ENCODE peak calls at places on chromosomes 1 and 21, in four cellular contexts. G is keratinocyte, S is IMR-90, Q is HCT116. M is an unnamed sample. For H3K4me1, the result is how much of the 10 kb centered on the place peaks cover.

GRCh38 chr1:53516181-53516580 is 57.0 kb downstream of the DMRTB1 start:
- DNase-seq in G (no peak), S (no peak), Q (no peak), M (no peak)

GRCh38 chr1:118937413-118937812 is 50.7 kb downstream of the TBX15 start:
- DNase-seq in G (no peak), S (no peak), Q (no peak), M (no peak)

GRCh38 chr1:164768045-164768402 is 209.0 kb downstream of the PBX1 start:
- DNase-seq in G (no peak), S (peak), Q (no peak), M (peak)

GRCh38 chr1:94795321-94795899 is 24.7 kb upstream of the SLC44A3 start:
- DNase-seq in G (no peak), S (no peak), Q (no peak), M (no peak)

GRCh38 chr21:42627527-42628289 is 25.7 kb upstream of the PDE9A start:
- DNase-seq in G (no peak), S (no peak), Q (no peak), M (no peak)

GRCh38 chr1:231241751-231242150 is 739 bp downstream of the GNPAT start:
- DNase-seq in G (no peak), S (no peak), Q (no peak), M (no peak)

GRCh38 chr1:30451532-30452125 is 271.8 kb downstream of the MATN1 start:
- DNase-seq in G (no peak), S (no peak), Q (no peak), M (no peak)

GRCh38 chr21:39373634-39374033 is 24.7 kb upstream of the HMGN1 start:
- DNase-seq in G (no peak), S (peak), Q (no peak), M (peak)

GRCh38 chr1:246690100-246690499 is 34.1 kb upstream of the SCCPDH start:
- DNase-seq in G (no peak), S (no peak), Q (no peak), M (no peak)

GRCh38 chr1:245707941-245708340 is 553.2 kb downstream of the KIF26B start:
- DNase-seq in G (no peak), S (no peak), Q (no peak), M (no peak)

GRCh38 chr1:225999912-226000337 is 782 bp upstream of the SDE2 start:
- DNase-seq in G (no peak), S (peak), Q (no peak), M (peak)

GRCh38 chr1:108082741-108083562 is 117.2 kb downstream of the SLC25A24 start:
- DNase-seq in G (no peak), S (no peak), Q (no peak), M (no peak)

GRCh38 chr1:226428348-226429050 is 20.6 kb upstream of the PARP1 start:
- DNase-seq in G (no peak), S (no peak), Q (no peak), M (no peak)

GRCh38 chr1:179881642-179882252 is 338 bp upstream of the TOR1AIP1 start:
- DNase-seq in G (no peak), S (peak), Q (peak), M (peak)

GRCh38 chr1:38028671-38029070 is 16.1 kb downstream of the UTP11 start:
- DNase-seq in G (no peak), S (no peak), Q (no peak), M (peak)

GRCh38 chr1:117821382-117821755 is 108.1 kb downstream of the GDAP2 start:
- DNase-seq in G (no peak), S (peak), Q (no peak), M (no peak)

GRCh38 chr1:173052681-173053196 is 2.0 kb upstream of the TNFSF18 start:
- DNase-seq in G (peak), S (no peak), Q (peak), M (peak)

GRCh38 chr1:99728494-99729235 is 37.8 kb downstream of the FRRS1 start:
- DNase-seq in G (no peak), S (peak), Q (peak), M (peak)

GRCh38 chr1:6703016-6703415 is 1.4 kb upstream of the DNAJC11 start:
- DNase-seq in G (no peak), S (peak), Q (no peak), M (peak)

GRCh38 chr1:115807723-115808122 is 33.2 kb downstream of the NHLH2 start:
- DNase-seq in G (no peak), S (peak), Q (peak), M (no peak)

GRCh38 chr21:46304955-46305354 is 18.7 kb downstream of the C21orf58 start:
- DNase-seq in G (no peak), S (no peak), Q (no peak), M (peak)

GRCh38 chr1:150477733-150478132 is 9.5 kb upstream of the TARS2 start:
- DNase-seq in G (peak), S (peak), Q (no peak), M (peak)

GRCh38 chr1:1085171-1085841 is 11.2 kb upstream of the RNF223 start:
- DNase-seq in G (no peak), S (no peak), Q (no peak), M (peak)

GRCh38 chr1:222334026-222334680 is 213.8 kb downstream of the HHIPL2 start:
- DNase-seq in G (no peak), S (peak), Q (no peak), M (peak)
- H3K4me1 ChIP-seq in G (under half), S (under half), Q (under half), M (under half)

DNA sequence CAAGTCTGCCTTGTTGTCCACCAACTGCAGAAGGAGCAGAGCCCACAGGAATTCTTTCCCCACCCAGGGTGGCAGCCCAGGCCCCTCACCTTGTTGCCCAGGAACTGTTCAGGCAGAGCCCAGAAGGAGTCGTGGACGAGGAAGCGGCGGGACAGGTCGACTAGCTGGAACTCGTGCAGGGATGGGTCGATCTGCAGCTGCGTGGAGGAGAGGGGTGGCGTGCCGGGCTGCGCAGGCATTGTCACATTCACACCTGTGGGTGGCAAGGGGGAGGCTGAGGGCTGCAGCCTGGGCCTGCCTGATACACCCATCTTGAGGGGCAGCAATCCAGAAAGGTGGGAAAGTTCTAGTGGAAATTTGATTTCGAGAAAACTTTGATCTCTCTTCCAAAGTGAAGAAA is 55.9 kb downstream of the HSPG2 start:
- DNase-seq in G (no peak), S (no peak), Q (no peak), M (no peak)
- H2AFZ ChIP-seq in G (no peak), S (no peak), Q (no peak), M (no peak)

GRCh38 chr1:210236840-210237409 is 4.3 kb downstream of the SERTAD4 start:
- DNase-seq in G (no peak), S (peak), Q (no peak), M (peak)

GRCh38 chr1:210237981-210238380 is 5.4 kb downstream of the SERTAD4 start:
- DNase-seq in G (no peak), S (no peak), Q (no peak), M (peak)

GRCh38 chr1:210235363-210236053 is 2.9 kb downstream of the SERTAD4 start:
- DNase-seq in G (no peak), S (no peak), Q (no peak), M (peak)

GRCh38 chr1:210237514-210237913 is 4.9 kb downstream of the SERTAD4 start:
- DNase-seq in G (no peak), S (no peak), Q (no peak), M (peak)

GRCh38 chr1:210236386-210236839 is 3.8 kb downstream of the SERTAD4 start:
- DNase-seq in G (no peak), S (peak), Q (no peak), M (peak)
- H3K4me1 ChIP-seq in G (under half), S (under half), Q (under half), M (half or more)

DNA sequence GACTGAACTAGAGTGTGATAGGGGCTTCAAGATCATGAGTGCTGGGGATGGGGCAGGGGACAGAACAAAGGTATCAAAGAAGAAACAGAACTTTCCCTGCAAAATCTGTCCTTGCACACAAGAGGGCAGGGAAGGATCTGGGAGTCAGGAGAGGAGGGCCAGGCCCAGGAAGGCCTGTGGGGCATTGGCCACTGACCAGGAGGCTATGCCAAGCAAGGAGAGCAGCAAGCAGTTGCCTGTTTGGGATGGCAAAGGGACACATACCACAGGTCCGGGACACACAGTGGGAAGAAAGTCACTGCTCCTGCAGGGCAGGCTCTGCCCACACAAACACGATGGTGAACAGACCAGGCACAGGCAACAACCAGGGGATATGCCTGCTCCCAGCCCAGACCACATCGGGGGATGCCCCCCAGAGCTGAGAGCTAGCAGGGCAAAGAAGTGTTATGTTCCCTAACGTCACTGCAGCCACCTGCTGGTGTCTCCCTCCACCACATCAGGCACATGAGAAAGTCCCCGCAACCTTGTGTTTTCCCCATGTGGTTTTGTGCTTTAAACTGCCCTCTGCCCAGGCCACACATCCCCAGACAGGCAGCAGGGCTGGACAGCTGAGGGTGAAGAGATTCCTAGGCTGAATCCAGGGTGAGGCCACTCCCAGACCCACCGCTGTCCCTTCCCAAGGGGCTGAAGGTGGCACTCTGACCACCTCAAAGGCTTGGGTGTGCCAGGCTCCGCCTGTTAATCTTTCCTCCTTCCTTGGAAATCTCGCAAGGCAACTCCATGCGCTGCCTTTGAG is 53.6 kb downstream of the KIF21B start:
- DNase-seq in G (no peak), S (no peak), Q (no peak), M (peak)
- H2AFZ ChIP-seq in G (no peak), S (no peak), Q (no peak), M (no peak)

GRCh38 chr1:14924455-14925325 is 228.9 kb upstream of the TMEM51 start:
- DNase-seq in G (no peak), S (peak), Q (no peak), M (peak)
- H3K4me1 ChIP-seq in G (under half), S (under half), Q (under half), M (under half)

GRCh38 chr1:16503494-16503893 is 10.6 kb downstream of the RNU1-1 start:
- DNase-seq in G (no peak), S (no peak), Q (no peak), M (no peak)

DNA sequence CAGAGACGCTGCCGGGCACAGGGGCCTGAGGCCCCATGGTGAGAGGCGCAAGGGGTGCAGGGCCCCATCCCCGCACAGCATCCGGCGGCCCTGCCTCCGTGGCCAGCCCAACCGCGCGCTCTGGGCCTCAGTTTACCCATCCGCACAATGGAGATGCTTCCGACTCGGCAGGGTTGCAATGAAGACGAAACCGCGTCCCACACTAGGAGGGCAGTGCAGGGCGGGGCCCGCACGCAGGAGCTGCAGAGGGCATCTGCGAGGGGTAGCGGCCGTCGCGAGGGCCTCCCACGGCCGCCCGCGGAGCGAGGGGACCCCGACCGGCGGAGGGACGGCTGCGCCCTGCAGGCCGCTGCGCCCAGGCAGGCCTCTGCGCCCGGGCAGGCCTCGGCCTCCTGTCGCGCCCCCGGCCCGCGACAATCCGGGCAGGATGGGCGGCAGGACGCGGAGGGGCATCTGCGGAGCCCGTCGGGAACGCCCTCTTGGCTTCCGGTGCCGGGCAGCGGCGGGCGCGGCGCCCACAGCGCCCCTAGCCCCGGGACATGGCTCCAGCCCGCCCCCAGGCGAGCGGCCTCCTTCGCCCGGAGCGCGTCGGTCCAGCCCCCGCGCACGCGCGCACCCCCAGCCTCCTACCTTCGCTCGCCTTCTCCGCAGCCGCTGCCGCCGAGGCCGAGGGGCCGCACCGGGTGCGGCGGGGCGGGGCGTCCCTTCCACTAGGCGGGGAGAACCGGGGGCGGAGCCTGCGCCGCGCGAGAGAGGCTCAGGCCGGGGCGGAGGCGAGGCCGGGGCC is 15.3 kb downstream of the RNU1-1 start:
- DNase-seq in G (no peak), S (peak), Q (peak), M (peak)
- H2AFZ ChIP-seq in G (peak), S (peak), Q (no peak), M (peak)

GRCh38 chr1:26999440-26999987 is 6.0 kb downstream of the TRNP1 start:
- DNase-seq in G (peak), S (peak), Q (peak), M (peak)
- H3K4me1 ChIP-seq in G (half or more), S (half or more), Q (half or more), M (half or more)

M was measured in osteoblast.